ENCODE peak calls at places on chromosomes 12 and 14, in five cellular contexts. One of them, this sample, is unnamed.

GRCh38 chr12:6852651-6853354 is 853 bp downstream of the USP5 start:
- DNase-seq in hypothalamus: peak
- DNase-seq in NCI-H226: peak
- DNase-seq in Right ventricle myocardium superior: no peak
- DNase-seq in activated T-helper 1 cell treated with Interleukin-2 at 50 U/mL for 16 hours: peak
- DNase-seq in this sample: no peak

GRCh38 chr14:55717621-55718020 is 137.6 kb downstream of the KTN1 start:
- DNase-seq in activated T-helper 1 cell treated with Interleukin-2 at 50 U/mL for 16 hours: no peak
- DNase-seq in NCI-H226: no peak
- DNase-seq in hypothalamus: no peak
- DNase-seq in Right ventricle myocardium superior: no peak
- DNase-seq in this sample: no peak

GRCh38 chr12:6613776-6614512 is 6.8 kb upstream of the CHD4 start:
- DNase-seq in NCI-H226: peak
- DNase-seq in Right ventricle myocardium superior: peak
- DNase-seq in hypothalamus: peak
- DNase-seq in activated T-helper 1 cell treated with Interleukin-2 at 50 U/mL for 16 hours: no peak
- DNase-seq in this sample: peak

GRCh38 chr12:120490284-120490683 is 5.6 kb upstream of the DYNLL1 start:
- DNase-seq in Right ventricle myocardium superior: no peak
- DNase-seq in activated T-helper 1 cell treated with Interleukin-2 at 50 U/mL for 16 hours: no peak
- DNase-seq in hypothalamus: no peak
- DNase-seq in NCI-H226: no peak
- DNase-seq in this sample: no peak

GRCh38 chr14:72608391-72609204 is 285.3 kb downstream of the DPF3 start:
- DNase-seq in Right ventricle myocardium superior: no peak
- DNase-seq in NCI-H226: peak
- DNase-seq in hypothalamus: no peak
- DNase-seq in activated T-helper 1 cell treated with Interleukin-2 at 50 U/mL for 16 hours: no peak
- DNase-seq in this sample: no peak

GRCh38 chr12:27771470-27772327 is 8.3 kb upstream of the KLHL42 start:
- DNase-seq in Right ventricle myocardium superior: no peak
- DNase-seq in hypothalamus: no peak
- DNase-seq in NCI-H226: no peak
- DNase-seq in activated T-helper 1 cell treated with Interleukin-2 at 50 U/mL for 16 hours: no peak
- DNase-seq in this sample: no peak

GRCh38 chr12:11834925-11835324 is 185.5 kb downstream of the ETV6 start:
- DNase-seq in Right ventricle myocardium superior: no peak
- DNase-seq in NCI-H226: no peak
- DNase-seq in hypothalamus: no peak
- DNase-seq in activated T-helper 1 cell treated with Interleukin-2 at 50 U/mL for 16 hours: no peak
- DNase-seq in this sample: no peak

GRCh38 chr14:23160924-23161522 is 22.4 kb downstream of the SLC7A8 start:
- DNase-seq in hypothalamus: no peak
- DNase-seq in Right ventricle myocardium superior: no peak
- DNase-seq in NCI-H226: peak
- DNase-seq in activated T-helper 1 cell treated with Interleukin-2 at 50 U/mL for 16 hours: no peak
- DNase-seq in this sample: no peak

GRCh38 chr12:19129121-19129485 is 430 bp upstream of the PLEKHA5 start:
- DNase-seq in Right ventricle myocardium superior: no peak
- DNase-seq in activated T-helper 1 cell treated with Interleukin-2 at 50 U/mL for 16 hours: no peak
- DNase-seq in NCI-H226: no peak
- DNase-seq in hypothalamus: no peak
- DNase-seq in this sample: no peak

GRCh38 chr14:99564256-99564902 is 39.6 kb downstream of the CCDC85C start:
- DNase-seq in activated T-helper 1 cell treated with Interleukin-2 at 50 U/mL for 16 hours: no peak
- DNase-seq in NCI-H226: peak
- DNase-seq in hypothalamus: peak
- DNase-seq in Right ventricle myocardium superior: peak
- DNase-seq in this sample: no peak

GRCh38 chr12:103928736-103929050 is 1.5 kb upstream of the HSP90B1 start:
- DNase-seq in hypothalamus: peak
- DNase-seq in activated T-helper 1 cell treated with Interleukin-2 at 50 U/mL for 16 hours: peak
- DNase-seq in Right ventricle myocardium superior: peak
- DNase-seq in NCI-H226: no peak
- DNase-seq in this sample: peak